ENCODE peak calls at places on chromosomes 13 and 19, in four cellular contexts. One of them, this sample, is unnamed.

GRCh38 chr19:18657590-18658365 is 20.9 kb downstream of the KLHL26 start:
- DNase-seq in CD8-positive, alpha-beta T cell: no peak
- DNase-seq in ecto neural progenitor cell: peak
- DNase-seq in M059J: peak
- DNase-seq in this sample: no peak

GRCh38 chr19:29384676-29385075 is 141.1 kb upstream of the VSTM2B start:
- DNase-seq in CD8-positive, alpha-beta T cell: no peak
- DNase-seq in ecto neural progenitor cell: no peak
- DNase-seq in M059J: no peak
- DNase-seq in this sample: no peak

GRCh38 chr13:37453246-37453645 is 145.3 kb downstream of the POSTN start:
- DNase-seq in CD8-positive, alpha-beta T cell: no peak
- DNase-seq in ecto neural progenitor cell: no peak
- DNase-seq in M059J: peak
- DNase-seq in this sample: no peak

GRCh38 chr13:107585466-107585865 is 629.9 kb downstream of the LIG4 start:
- DNase-seq in CD8-positive, alpha-beta T cell: no peak
- DNase-seq in ecto neural progenitor cell: no peak
- DNase-seq in M059J: no peak
- DNase-seq in this sample: no peak

GRCh38 chr13:112972258-112972657 is 3.2 kb downstream of the MCF2L start:
- DNase-seq in CD8-positive, alpha-beta T cell: no peak
- DNase-seq in ecto neural progenitor cell: no peak
- DNase-seq in M059J: no peak
- DNase-seq in this sample: no peak

GRCh38 chr13:70568571-70568970 is 460.3 kb upstream of the KLHL1 start:
- DNase-seq in CD8-positive, alpha-beta T cell: no peak
- DNase-seq in ecto neural progenitor cell: no peak
- DNase-seq in M059J: peak
- DNase-seq in this sample: no peak

GRCh38 chr19:2983351-2984195 is 6.2 kb downstream of the TLE6 start:
- DNase-seq in CD8-positive, alpha-beta T cell: no peak
- DNase-seq in ecto neural progenitor cell: peak
- DNase-seq in M059J: peak
- DNase-seq in this sample: no peak

GRCh38 chr19:42229855-42230331 is 9.8 kb downstream of the ZNF526 start:
- DNase-seq in CD8-positive, alpha-beta T cell: no peak
- DNase-seq in ecto neural progenitor cell: no peak
- DNase-seq in M059J: no peak
- DNase-seq in this sample: no peak

GRCh38 chr13:100131863-100132574 is 43.1 kb downstream of the PCCA start:
- DNase-seq in CD8-positive, alpha-beta T cell: no peak
- DNase-seq in ecto neural progenitor cell: no peak
- DNase-seq in M059J: peak
- DNase-seq in this sample: no peak

GRCh38 chr13:91249370-91249769 is 98.1 kb upstream of the MIR17HG start:
- DNase-seq in CD8-positive, alpha-beta T cell: no peak
- DNase-seq in ecto neural progenitor cell: no peak
- DNase-seq in M059J: no peak
- DNase-seq in this sample: no peak

GRCh38 chr19:6551607-6552450 is 21.0 kb downstream of the TNFSF9 start:
- DNase-seq in CD8-positive, alpha-beta T cell: peak
- DNase-seq in ecto neural progenitor cell: peak
- DNase-seq in M059J: no peak
- DNase-seq in this sample: peak

GRCh38 chr13:84192125-84192524 is 309.9 kb upstream of the SLITRK1 start:
- DNase-seq in CD8-positive, alpha-beta T cell: no peak
- DNase-seq in ecto neural progenitor cell: no peak
- DNase-seq in M059J: peak
- DNase-seq in this sample: no peak

GRCh38 chr19:1421958-1422305 is 14.5 kb downstream of the DAZAP1 start:
- DNase-seq in CD8-positive, alpha-beta T cell: no peak
- DNase-seq in ecto neural progenitor cell: no peak
- DNase-seq in M059J: no peak
- DNase-seq in this sample: no peak

GRCh38 chr19:55216461-55217198 is 7.3 kb upstream of the PTPRH start:
- DNase-seq in CD8-positive, alpha-beta T cell: peak
- DNase-seq in ecto neural progenitor cell: peak
- DNase-seq in M059J: peak
- DNase-seq in this sample: peak

GRCh38 chr13:73417012-73417615 is 358.3 kb downstream of the KLF5 start:
- DNase-seq in CD8-positive, alpha-beta T cell: no peak
- DNase-seq in ecto neural progenitor cell: no peak
- DNase-seq in M059J: peak
- DNase-seq in this sample: no peak

GRCh38 chr13:105642511-105642958 is 892.9 kb downstream of the EFNB2 start:
- DNase-seq in CD8-positive, alpha-beta T cell: no peak
- DNase-seq in ecto neural progenitor cell: no peak
- DNase-seq in M059J: peak
- DNase-seq in this sample: no peak

GRCh38 chr19:46753420-46754155 is 7.3 kb upstream of the STRN4 start:
- DNase-seq in CD8-positive, alpha-beta T cell: peak
- DNase-seq in ecto neural progenitor cell: peak
- DNase-seq in M059J: no peak
- DNase-seq in this sample: peak

GRCh38 chr13:27375686-27376326 is 48.6 kb upstream of the GTF3A start:
- DNase-seq in CD8-positive, alpha-beta T cell: peak
- DNase-seq in ecto neural progenitor cell: peak
- DNase-seq in M059J: peak
- DNase-seq in this sample: peak

GRCh38 chr13:45500492-45501174 is 35.9 kb downstream of the COG3 start:
- DNase-seq in CD8-positive, alpha-beta T cell: no peak
- DNase-seq in ecto neural progenitor cell: no peak
- DNase-seq in M059J: peak
- DNase-seq in this sample: no peak

GRCh38 chr13:111025310-111025709 is 89.8 kb upstream of the ARHGEF7 start:
- DNase-seq in CD8-positive, alpha-beta T cell: no peak
- DNase-seq in ecto neural progenitor cell: no peak
- DNase-seq in M059J: no peak
- DNase-seq in this sample: no peak